ENCODE peak calls at places on chromosomes 11 and 22, in five cellular contexts. One of them, this sample, is unnamed.

GRCh38 chr11:6443269-6444003 is 2.6 kb upstream of the HPX start:
- DNase-seq in ovary: peak
- DNase-seq in RWPE1: peak
- DNase-seq in progenitor cell of endocrine pancreas: no peak
- DNase-seq in sigmoid colon: peak
- DNase-seq in this sample: peak

GRCh38 chr22:37298748-37299495 is 16.6 kb downstream of the CYTH4 start:
- DNase-seq in sigmoid colon: no peak
- DNase-seq in progenitor cell of endocrine pancreas: no peak
- DNase-seq in ovary: no peak
- DNase-seq in RWPE1: no peak
- DNase-seq in this sample: no peak

GRCh38 chr22:37153901-37154300 is 4.2 kb upstream of the IL2RB start:
- DNase-seq in ovary: no peak
- DNase-seq in RWPE1: no peak
- DNase-seq in progenitor cell of endocrine pancreas: no peak
- DNase-seq in sigmoid colon: no peak
- DNase-seq in this sample: no peak

GRCh38 chr11:8387693-8388092 is 124.0 kb upstream of the LMO1 start:
- DNase-seq in progenitor cell of endocrine pancreas: no peak
- DNase-seq in sigmoid colon: no peak
- DNase-seq in ovary: no peak
- DNase-seq in RWPE1: no peak
- DNase-seq in this sample: no peak

GRCh38 chr11:67571443-67571842 is 12.2 kb upstream of the GSTP1 start:
- DNase-seq in RWPE1: no peak
- DNase-seq in sigmoid colon: no peak
- DNase-seq in progenitor cell of endocrine pancreas: no peak
- DNase-seq in ovary: no peak
- DNase-seq in this sample: no peak

GRCh38 chr11:10623797-10624761 is 55.6 kb upstream of the LYVE1 start:
- DNase-seq in progenitor cell of endocrine pancreas: no peak
- DNase-seq in ovary: peak
- DNase-seq in RWPE1: peak
- DNase-seq in sigmoid colon: peak
- DNase-seq in this sample: peak

GRCh38 chr11:13440100-13440855 is 22.7 kb downstream of the BTBD10 start:
- DNase-seq in ovary: peak
- DNase-seq in progenitor cell of endocrine pancreas: no peak
- DNase-seq in sigmoid colon: no peak
- DNase-seq in RWPE1: peak
- DNase-seq in this sample: peak

GRCh38 chr11:119842731-119843130 is 113.7 kb upstream of the NECTIN1 start:
- DNase-seq in RWPE1: no peak
- DNase-seq in ovary: no peak
- DNase-seq in sigmoid colon: no peak
- DNase-seq in progenitor cell of endocrine pancreas: no peak
- DNase-seq in this sample: no peak

GRCh38 chr11:68213555-68214172 is 568 bp upstream of the KMT5B start:
- DNase-seq in ovary: peak
- DNase-seq in RWPE1: peak
- DNase-seq in progenitor cell of endocrine pancreas: peak
- DNase-seq in sigmoid colon: peak
- DNase-seq in this sample: peak

GRCh38 chr11:110128161-110128560 is 35.0 kb downstream of the ZC3H12C start:
- DNase-seq in RWPE1: no peak
- DNase-seq in progenitor cell of endocrine pancreas: no peak
- DNase-seq in ovary: no peak
- DNase-seq in sigmoid colon: no peak
- DNase-seq in this sample: no peak

GRCh38 chr22:23402275-23403151 is 177.6 kb downstream of the IGLL1 start:
- DNase-seq in sigmoid colon: peak
- DNase-seq in ovary: peak
- DNase-seq in RWPE1: peak
- DNase-seq in progenitor cell of endocrine pancreas: peak
- DNase-seq in this sample: peak

GRCh38 chr11:32053151-32053550 is 37.7 kb upstream of the RCN1 start:
- DNase-seq in progenitor cell of endocrine pancreas: no peak
- DNase-seq in sigmoid colon: no peak
- DNase-seq in ovary: no peak
- DNase-seq in RWPE1: no peak
- DNase-seq in this sample: no peak

GRCh38 chr11:22674470-22675426 is 8.3 kb downstream of the GAS2 start:
- DNase-seq in ovary: no peak
- DNase-seq in progenitor cell of endocrine pancreas: no peak
- DNase-seq in RWPE1: no peak
- DNase-seq in sigmoid colon: no peak
- DNase-seq in this sample: no peak

GRCh38 chr11:94193288-94193687 is 64.6 kb downstream of the PANX1 start:
- DNase-seq in sigmoid colon: no peak
- DNase-seq in ovary: no peak
- DNase-seq in progenitor cell of endocrine pancreas: no peak
- DNase-seq in RWPE1: peak
- DNase-seq in this sample: peak

GRCh38 chr11:280762-281485 is 2.7 kb downstream of the NLRP6 start:
- DNase-seq in ovary: no peak
- DNase-seq in sigmoid colon: peak
- DNase-seq in progenitor cell of endocrine pancreas: no peak
- DNase-seq in RWPE1: no peak
- DNase-seq in this sample: no peak

GRCh38 chr11:26947904-26948639 is 45.8 kb upstream of the FIBIN start:
- DNase-seq in ovary: no peak
- DNase-seq in sigmoid colon: no peak
- DNase-seq in progenitor cell of endocrine pancreas: no peak
- DNase-seq in RWPE1: peak
- DNase-seq in this sample: peak

GRCh38 chr22:37229012-37229804 is 14.9 kb downstream of the RAC2 start:
- DNase-seq in ovary: no peak
- DNase-seq in RWPE1: peak
- DNase-seq in progenitor cell of endocrine pancreas: no peak
- DNase-seq in sigmoid colon: no peak
- DNase-seq in this sample: peak

GRCh38 chr22:38783095-38783710 is 10.7 kb downstream of the DNAL4 start:
- DNase-seq in RWPE1: no peak
- DNase-seq in sigmoid colon: no peak
- DNase-seq in ovary: no peak
- DNase-seq in progenitor cell of endocrine pancreas: no peak
- DNase-seq in this sample: no peak

GRCh38 chr11:71566081-71566620 is 788 bp downstream of the KRTAP5-10 start:
- DNase-seq in RWPE1: no peak
- DNase-seq in sigmoid colon: no peak
- DNase-seq in progenitor cell of endocrine pancreas: no peak
- DNase-seq in ovary: no peak
- DNase-seq in this sample: no peak

GRCh38 chr11:77072851-77073327 is 6.1 kb downstream of the CAPN5 start:
- DNase-seq in RWPE1: no peak
- DNase-seq in progenitor cell of endocrine pancreas: no peak
- DNase-seq in sigmoid colon: no peak
- DNase-seq in ovary: no peak
- DNase-seq in this sample: no peak

GRCh38 chr11:105151936-105152554 is 12.5 kb upstream of the CARD18 start:
- DNase-seq in sigmoid colon: no peak
- DNase-seq in ovary: no peak
- DNase-seq in RWPE1: no peak
- DNase-seq in progenitor cell of endocrine pancreas: no peak
- DNase-seq in this sample: peak

GRCh38 chr11:110345756-110346155 is 49.3 kb upstream of the RDX start:
- DNase-seq in progenitor cell of endocrine pancreas: no peak
- DNase-seq in sigmoid colon: no peak
- DNase-seq in ovary: no peak
- DNase-seq in RWPE1: no peak
- DNase-seq in this sample: peak

GRCh38 chr11:9004310-9004945 is 627 bp upstream of the NRIP3 start:
- DNase-seq in RWPE1: no peak
- DNase-seq in sigmoid colon: no peak
- DNase-seq in ovary: peak
- DNase-seq in progenitor cell of endocrine pancreas: peak
- DNase-seq in this sample: no peak

GRCh38 chr11:2565447-2566222 is 120.8 kb downstream of the KCNQ1 start:
- DNase-seq in ovary: no peak
- DNase-seq in sigmoid colon: peak
- DNase-seq in progenitor cell of endocrine pancreas: no peak
- DNase-seq in RWPE1: no peak
- DNase-seq in this sample: no peak

GRCh38 chr11:2567026-2567671 is 122.3 kb downstream of the KCNQ1 start:
- DNase-seq in ovary: no peak
- DNase-seq in progenitor cell of endocrine pancreas: no peak
- DNase-seq in RWPE1: no peak
- DNase-seq in sigmoid colon: peak
- DNase-seq in this sample: no peak

GRCh38 chr11:2564588-2565440 is 120.0 kb downstream of the KCNQ1 start:
- DNase-seq in RWPE1: no peak
- DNase-seq in ovary: no peak
- DNase-seq in sigmoid colon: peak
- DNase-seq in progenitor cell of endocrine pancreas: no peak
- DNase-seq in this sample: no peak

GRCh38 chr11:2564008-2564530 is 119.3 kb downstream of the KCNQ1 start:
- DNase-seq in ovary: no peak
- DNase-seq in progenitor cell of endocrine pancreas: no peak
- DNase-seq in RWPE1: no peak
- DNase-seq in sigmoid colon: peak
- DNase-seq in this sample: no peak

GRCh38 chr11:2566223-2567025 is 121.6 kb downstream of the KCNQ1 start:
- DNase-seq in sigmoid colon: peak
- DNase-seq in ovary: no peak
- DNase-seq in progenitor cell of endocrine pancreas: no peak
- DNase-seq in RWPE1: no peak
- DNase-seq in this sample: no peak
- TF ChIP-seq CTCF in sigmoid colon: no peak
- TF ChIP-seq CTCF in ovary: no peak
- TF ChIP-seq CTCF in progenitor cell of endocrine pancreas: no peak
- TF ChIP-seq CTCF in RWPE1: no peak
- TF ChIP-seq CTCF in this sample: no peak

GRCh38 chr11:72974487-72975205 is 160.4 kb downstream of the ATG16L2 start:
- DNase-seq in progenitor cell of endocrine pancreas: no peak
- DNase-seq in RWPE1: no peak
- DNase-seq in ovary: no peak
- DNase-seq in sigmoid colon: no peak
- DNase-seq in this sample: no peak
- TF ChIP-seq CTCF in progenitor cell of endocrine pancreas: no peak
- TF ChIP-seq CTCF in RWPE1: no peak
- TF ChIP-seq CTCF in ovary: no peak
- TF ChIP-seq CTCF in sigmoid colon: no peak
- TF ChIP-seq CTCF in this sample: no peak

GRCh38 chr11:75442161-75442885 is 9.3 kb upstream of the KLHL35 start:
- DNase-seq in sigmoid colon: no peak
- DNase-seq in RWPE1: no peak
- DNase-seq in ovary: no peak
- DNase-seq in progenitor cell of endocrine pancreas: no peak
- DNase-seq in this sample: no peak
- TF ChIP-seq CTCF in sigmoid colon: no peak
- TF ChIP-seq CTCF in RWPE1: no peak
- TF ChIP-seq CTCF in ovary: no peak
- TF ChIP-seq CTCF in progenitor cell of endocrine pancreas: no peak
- TF ChIP-seq CTCF in this sample: no peak

DNA sequence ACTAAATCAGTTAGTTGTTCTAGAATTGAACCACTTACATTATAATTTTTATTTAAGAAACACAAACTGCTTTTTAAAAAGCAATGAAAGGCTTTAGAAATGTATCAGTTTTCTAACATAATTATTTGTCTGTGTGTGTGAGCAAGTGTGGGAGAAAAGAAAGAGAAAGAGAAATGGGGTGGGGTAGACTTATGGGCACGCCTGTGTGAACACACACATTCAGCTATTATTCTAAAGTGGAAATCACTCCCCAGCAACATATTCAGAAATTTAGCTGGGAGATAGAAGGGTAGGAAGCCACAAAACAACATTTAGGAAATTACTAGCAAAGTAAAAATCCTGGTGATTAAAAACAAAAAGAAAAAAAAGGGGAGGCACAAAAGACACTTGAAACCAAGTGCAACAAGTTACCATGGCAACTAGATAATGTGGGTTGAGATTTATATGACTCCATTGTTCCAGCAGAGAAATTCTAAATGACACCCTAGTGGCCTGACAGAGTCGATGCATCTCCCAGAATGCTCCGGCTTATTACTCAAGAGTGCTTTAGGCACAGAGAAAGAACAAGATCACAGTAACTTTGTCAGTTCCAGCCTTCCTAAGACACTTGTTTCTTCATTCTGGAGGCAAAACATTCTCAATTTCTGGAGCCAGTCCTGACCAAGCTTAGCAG is 444.6 kb downstream of the DLG2 start:
- DNase-seq in RWPE1: no peak
- DNase-seq in ovary: no peak
- DNase-seq in progenitor cell of endocrine pancreas: no peak
- DNase-seq in sigmoid colon: no peak
- DNase-seq in this sample: peak
- TF ChIP-seq CTCF in RWPE1: peak
- TF ChIP-seq CTCF in ovary: no peak
- TF ChIP-seq CTCF in progenitor cell of endocrine pancreas: peak
- TF ChIP-seq CTCF in sigmoid colon: no peak
- TF ChIP-seq CTCF in this sample: peak

GRCh38 chr11:47348131-47348802 is 4.2 kb downstream of the MYBPC3 start:
- DNase-seq in sigmoid colon: no peak
- DNase-seq in progenitor cell of endocrine pancreas: no peak
- DNase-seq in RWPE1: no peak
- DNase-seq in ovary: no peak
- DNase-seq in this sample: no peak

GRCh38 chr11:47350315-47350714 is 2.2 kb downstream of the MYBPC3 start:
- DNase-seq in ovary: no peak
- DNase-seq in RWPE1: no peak
- DNase-seq in progenitor cell of endocrine pancreas: no peak
- DNase-seq in sigmoid colon: no peak
- DNase-seq in this sample: no peak

GRCh38 chr11:47349521-47350095 is 2.9 kb downstream of the MYBPC3 start:
- DNase-seq in ovary: no peak
- DNase-seq in RWPE1: no peak
- DNase-seq in sigmoid colon: no peak
- DNase-seq in progenitor cell of endocrine pancreas: no peak
- DNase-seq in this sample: no peak

GRCh38 chr11:47347134-47347533 is 5.4 kb downstream of the MYBPC3 start:
- DNase-seq in sigmoid colon: no peak
- DNase-seq in progenitor cell of endocrine pancreas: no peak
- DNase-seq in RWPE1: no peak
- DNase-seq in ovary: no peak
- DNase-seq in this sample: no peak

GRCh38 chr11:47348859-47349258 is 3.6 kb downstream of the MYBPC3 start:
- DNase-seq in ovary: no peak
- DNase-seq in sigmoid colon: no peak
- DNase-seq in progenitor cell of endocrine pancreas: no peak
- DNase-seq in RWPE1: peak
- DNase-seq in this sample: peak
- TF ChIP-seq CTCF in ovary: no peak
- TF ChIP-seq CTCF in sigmoid colon: no peak
- TF ChIP-seq CTCF in progenitor cell of endocrine pancreas: peak
- TF ChIP-seq CTCF in RWPE1: no peak
- TF ChIP-seq CTCF in this sample: peak

This sample was measured in MCF 10A.